ENCODE peak calls at places on chromosomes 2 and 18, in seven cellular contexts. F is activated gamma-delta T cell; D is activated CD4-positive, alpha-beta T cell treated with anti-CD3 and anti-CD28 coated beads, Interleukin-2, amount 50 U/mL, for 24 hours; J is immature natural killer cell; I is NCI-H1417 treated with DMSO at 0.1 percent for 48 hours; B is endothelial cell of umbilical vein; S is type B pancreatic cell. A is an unnamed sample.

GRCh38 chr18:27685807-27686412 is 491.0 kb downstream of the CDH2 start:
- DNase-seq in F (no peak), D (no peak), J (no peak), I (no peak), B (peak), S (no peak), A (no peak)

GRCh38 chr2:178208817-178209216 is 14.5 kb downstream of the OSBPL6 start:
- DNase-seq in F (no peak), D (no peak), J (no peak), I (no peak), B (no peak), S (no peak), A (no peak)

GRCh38 chr2:186460465-186460864 is 25.6 kb upstream of the ZC3H15 start:
- DNase-seq in F (no peak), D (no peak), J (no peak), I (no peak), B (peak), S (no peak), A (no peak)

GRCh38 chr18:68298340-68298739 is 416.6 kb downstream of the TMX3 start:
- DNase-seq in F (no peak), D (no peak), J (no peak), I (no peak), B (no peak), S (no peak), A (no peak)

GRCh38 chr2:232321817-232322559 is 56.6 kb upstream of the ALPP start:
- DNase-seq in F (no peak), D (no peak), J (no peak), I (no peak), B (no peak), S (no peak), A (no peak)

GRCh38 chr18:48905541-48905940 is 45.2 kb downstream of the SMAD7 start:
- DNase-seq in F (no peak), D (no peak), J (no peak), I (no peak), B (no peak), S (no peak), A (no peak)

GRCh38 chr18:76621782-76622495 is 126.9 kb upstream of the ZNF516 start:
- DNase-seq in F (no peak), D (no peak), J (no peak), I (peak), B (no peak), S (no peak), A (no peak)

GRCh38 chr2:113686537-113686936 is 59.5 kb downstream of the RABL2A start:
- DNase-seq in F (no peak), D (no peak), J (no peak), I (no peak), B (no peak), S (no peak), A (no peak)

GRCh38 chr2:54122939-54123338 is 7.5 kb downstream of the ACYP2 start:
- DNase-seq in F (no peak), D (no peak), J (no peak), I (no peak), B (no peak), S (no peak), A (no peak)

GRCh38 chr2:217845251-217845650 is 157.5 kb downstream of the TNS1 start:
- DNase-seq in F (no peak), D (no peak), J (no peak), I (no peak), B (no peak), S (no peak), A (no peak)

GRCh38 chr2:17709897-17710296 is 43.7 kb downstream of the SMC6 start:
- DNase-seq in F (no peak), D (no peak), J (no peak), I (no peak), B (no peak), S (no peak), A (no peak)

GRCh38 chr2:142585785-142586184 is 291.7 kb upstream of the KYNU start:
- DNase-seq in F (no peak), D (no peak), J (no peak), I (no peak), B (no peak), S (no peak), A (no peak)

GRCh38 chr2:12293868-12294267 is 422.9 kb upstream of the TRIB2 start:
- DNase-seq in F (no peak), D (no peak), J (peak), I (no peak), B (no peak), S (no peak), A (no peak)

GRCh38 chr2:71156531-71156930 is 26.1 kb downstream of the MPHOSPH10 start:
- DNase-seq in F (no peak), D (no peak), J (no peak), I (peak), B (no peak), S (no peak), A (no peak)

GRCh38 chr2:124530203-124530602 is 505.1 kb downstream of the CNTNAP5 start:
- DNase-seq in F (no peak), D (no peak), J (no peak), I (no peak), B (no peak), S (no peak), A (no peak)

GRCh38 chr18:59311631-59312030 is 6.8 kb downstream of the CPLX4 start:
- DNase-seq in F (no peak), D (no peak), J (no peak), I (no peak), B (no peak), S (no peak), A (no peak)

GRCh38 chr2:207163815-207164747 is 1.7 kb downstream of the KLF7 start:
- DNase-seq in F (no peak), D (no peak), J (no peak), I (no peak), B (peak), S (no peak), A (no peak)

GRCh38 chr2:179541586-179541985 is 277.0 kb upstream of the SESTD1 start:
- DNase-seq in F (no peak), D (no peak), J (no peak), I (no peak), B (no peak), S (no peak), A (no peak)

GRCh38 chr2:239671471-239671870 is 270.7 kb upstream of the HDAC4 start:
- DNase-seq in F (no peak), D (no peak), J (no peak), I (no peak), B (no peak), S (no peak), A (no peak)

GRCh38 chr18:7259482-7259881 is 28.6 kb downstream of the LRRC30 start:
- DNase-seq in F (no peak), D (no peak), J (no peak), I (no peak), B (peak), S (no peak), A (no peak)

GRCh38 chr2:102122115-102122514 is 20.4 kb upstream of the IL1R1 start:
- DNase-seq in F (no peak), D (no peak), J (no peak), I (no peak), B (no peak), S (no peak), A (no peak)

GRCh38 chr2:113236367-113237159 is 42.2 kb downstream of the PAX8 start:
- DNase-seq in F (no peak), D (no peak), J (no peak), I (no peak), B (no peak), S (no peak), A (no peak)

GRCh38 chr2:107569496-107569895 is 257.2 kb upstream of the RGPD4 start:
- DNase-seq in F (no peak), D (no peak), J (no peak), I (no peak), B (no peak), S (no peak), A (no peak)

GRCh38 chr2:170122883-170123547 is 54.9 kb upstream of the MYO3B start:
- DNase-seq in F (no peak), D (no peak), J (no peak), I (no peak), B (peak), S (no peak), A (no peak)